ENCODE peak calls at places on chromosomes 2 and 18, in ten cellular contexts. One of them, this sample, is unnamed.
A peak's percentile ranks its signal among the peaks of the same experiment; 100 is the strongest.

GRCh38 chr2:48266698-48267097 is 263.3 kb upstream of the STON1 start:
- ATAC-seq in heart left ventricle: no peak
- ATAC-seq in A549: no peak
- ATAC-seq in upper lobe of left lung: no peak
- ATAC-seq in GM12878: no peak
- ATAC-seq in right lobe of liver: no peak
- ATAC-seq in IMR-90: no peak
- ATAC-seq in K562: no peak
- ATAC-seq in gastrocnemius medialis: no peak
- ATAC-seq in HCT116: no peak
- ATAC-seq in this sample: no peak

GRCh38 chr18:3152294-3152693 is 67.5 kb downstream of the MYOM1 start:
- ATAC-seq in heart left ventricle: peak; percentile 27
- ATAC-seq in A549: no peak
- ATAC-seq in upper lobe of left lung: no peak
- ATAC-seq in GM12878: peak; percentile 6
- ATAC-seq in right lobe of liver: no peak
- ATAC-seq in IMR-90: no peak
- ATAC-seq in K562: no peak
- ATAC-seq in gastrocnemius medialis: no peak
- ATAC-seq in HCT116: no peak
- ATAC-seq in this sample: no peak

GRCh38 chr2:137387044-137387443 is 577.2 kb upstream of the HNMT start:
- ATAC-seq in heart left ventricle: no peak
- ATAC-seq in A549: no peak
- ATAC-seq in upper lobe of left lung: no peak
- ATAC-seq in GM12878: no peak
- ATAC-seq in right lobe of liver: no peak
- ATAC-seq in IMR-90: no peak
- ATAC-seq in K562: no peak
- ATAC-seq in gastrocnemius medialis: no peak
- ATAC-seq in HCT116: no peak
- ATAC-seq in this sample: no peak

GRCh38 chr2:14306268-14306950 is 326.1 kb upstream of the LRATD1 start:
- ATAC-seq in heart left ventricle: no peak
- ATAC-seq in A549: no peak
- ATAC-seq in upper lobe of left lung: no peak
- ATAC-seq in GM12878: peak; percentile 86
- ATAC-seq in right lobe of liver: peak; percentile 35
- ATAC-seq in IMR-90: no peak
- ATAC-seq in K562: no peak
- ATAC-seq in gastrocnemius medialis: no peak
- ATAC-seq in HCT116: no peak
- ATAC-seq in this sample: no peak

GRCh38 chr18:22332590-22332989 is 85.1 kb downstream of the CTAGE1 start:
- ATAC-seq in heart left ventricle: no peak
- ATAC-seq in A549: peak; percentile 69
- ATAC-seq in upper lobe of left lung: no peak
- ATAC-seq in GM12878: peak; percentile 48
- ATAC-seq in right lobe of liver: no peak
- ATAC-seq in IMR-90: no peak
- ATAC-seq in K562: peak; percentile 98
- ATAC-seq in gastrocnemius medialis: no peak
- ATAC-seq in HCT116: peak; percentile 88
- ATAC-seq in this sample: no peak

GRCh38 chr2:105821428-105822125 is 76.9 kb downstream of the NCK2 start:
- ATAC-seq in heart left ventricle: no peak
- ATAC-seq in A549: no peak
- ATAC-seq in upper lobe of left lung: no peak
- ATAC-seq in GM12878: peak; percentile 50
- ATAC-seq in right lobe of liver: peak; percentile 70
- ATAC-seq in IMR-90: no peak
- ATAC-seq in K562: no peak
- ATAC-seq in gastrocnemius medialis: no peak
- ATAC-seq in HCT116: no peak
- ATAC-seq in this sample: no peak

GRCh38 chr18:72107647-72108046 is 436.5 kb downstream of the CBLN2 start:
- ATAC-seq in heart left ventricle: no peak
- ATAC-seq in A549: peak; percentile 75
- ATAC-seq in upper lobe of left lung: no peak
- ATAC-seq in GM12878: no peak
- ATAC-seq in right lobe of liver: no peak
- ATAC-seq in IMR-90: no peak
- ATAC-seq in K562: no peak
- ATAC-seq in gastrocnemius medialis: no peak
- ATAC-seq in HCT116: no peak
- ATAC-seq in this sample: no peak

GRCh38 chr18:38747153-38747552 is 1181.6 kb upstream of the CELF4 start:
- ATAC-seq in heart left ventricle: no peak
- ATAC-seq in A549: no peak
- ATAC-seq in upper lobe of left lung: no peak
- ATAC-seq in GM12878: peak; percentile 83
- ATAC-seq in right lobe of liver: no peak
- ATAC-seq in IMR-90: no peak
- ATAC-seq in K562: no peak
- ATAC-seq in gastrocnemius medialis: no peak
- ATAC-seq in HCT116: no peak
- ATAC-seq in this sample: no peak

GRCh38 chr18:3605562-3606443 is 155.8 kb downstream of the TGIF1 start:
- ATAC-seq in heart left ventricle: no peak
- ATAC-seq in A549: no peak
- ATAC-seq in upper lobe of left lung: peak; percentile 17
- ATAC-seq in GM12878: peak; percentile 23
- ATAC-seq in right lobe of liver: peak; percentile 47
- ATAC-seq in IMR-90: peak; percentile 1
- ATAC-seq in K562: peak; percentile 25
- ATAC-seq in gastrocnemius medialis: peak; percentile 12
- ATAC-seq in HCT116: no peak
- ATAC-seq in this sample: no peak

GRCh38 chr2:207133862-207134519 is 31.8 kb downstream of the KLF7 start:
- ATAC-seq in heart left ventricle: peak; percentile 96
- ATAC-seq in A549: peak; percentile 25
- ATAC-seq in upper lobe of left lung: peak; percentile 94
- ATAC-seq in GM12878: no peak
- ATAC-seq in right lobe of liver: peak; percentile 72
- ATAC-seq in IMR-90: peak; percentile 67
- ATAC-seq in K562: no peak
- ATAC-seq in gastrocnemius medialis: peak; percentile 87
- ATAC-seq in HCT116: no peak
- ATAC-seq in this sample: peak; percentile 96

GRCh38 chr18:48535956-48536355 is 2.9 kb upstream of the CTIF start:
- ATAC-seq in heart left ventricle: no peak
- ATAC-seq in A549: no peak
- ATAC-seq in upper lobe of left lung: no peak
- ATAC-seq in GM12878: no peak
- ATAC-seq in right lobe of liver: no peak
- ATAC-seq in IMR-90: no peak
- ATAC-seq in K562: no peak
- ATAC-seq in gastrocnemius medialis: no peak
- ATAC-seq in HCT116: no peak
- ATAC-seq in this sample: no peak

GRCh38 chr2:226906439-226906796 is 70.6 kb downstream of the RHBDD1 start:
- ATAC-seq in heart left ventricle: no peak
- ATAC-seq in A549: no peak
- ATAC-seq in upper lobe of left lung: no peak
- ATAC-seq in GM12878: peak; percentile 65
- ATAC-seq in right lobe of liver: no peak
- ATAC-seq in IMR-90: no peak
- ATAC-seq in K562: no peak
- ATAC-seq in gastrocnemius medialis: no peak
- ATAC-seq in HCT116: no peak
- ATAC-seq in this sample: no peak

GRCh38 chr2:26706616-26707473 is 14.3 kb downstream of the KCNK3 start:
- ATAC-seq in heart left ventricle: peak; percentile 56
- ATAC-seq in A549: peak; percentile 7
- ATAC-seq in upper lobe of left lung: no peak
- ATAC-seq in GM12878: no peak
- ATAC-seq in right lobe of liver: peak; percentile 43
- ATAC-seq in IMR-90: peak; percentile 35
- ATAC-seq in K562: no peak
- ATAC-seq in gastrocnemius medialis: no peak
- ATAC-seq in HCT116: no peak
- ATAC-seq in this sample: peak; percentile 35

GRCh38 chr2:15638720-15639119 is 47.1 kb downstream of the DDX1 start:
- ATAC-seq in heart left ventricle: no peak
- ATAC-seq in A549: no peak
- ATAC-seq in upper lobe of left lung: no peak
- ATAC-seq in GM12878: no peak
- ATAC-seq in right lobe of liver: no peak
- ATAC-seq in IMR-90: peak; percentile 28
- ATAC-seq in K562: no peak
- ATAC-seq in gastrocnemius medialis: no peak
- ATAC-seq in HCT116: no peak
- ATAC-seq in this sample: no peak

GRCh38 chr18:62324917-62325805 is at the start of gene TNFRSF11A:
- ATAC-seq in heart left ventricle: no peak
- ATAC-seq in A549: peak; percentile 89
- ATAC-seq in upper lobe of left lung: peak; percentile 76
- ATAC-seq in GM12878: peak; percentile 82
- ATAC-seq in right lobe of liver: peak; percentile 92
- ATAC-seq in IMR-90: peak; percentile 22
- ATAC-seq in K562: peak; percentile 95
- ATAC-seq in gastrocnemius medialis: peak; percentile 64
- ATAC-seq in HCT116: peak; percentile 94
- ATAC-seq in this sample: no peak
- TF ChIP-seq POLR2A in heart left ventricle: no peak
- TF ChIP-seq POLR2A in A549: peak; percentile 66
- TF ChIP-seq POLR2A in upper lobe of left lung: no peak
- TF ChIP-seq POLR2A in GM12878: no peak
- TF ChIP-seq POLR2A in right lobe of liver: no peak
- TF ChIP-seq POLR2A in IMR-90: no peak
- TF ChIP-seq POLR2A in K562: no peak
- TF ChIP-seq POLR2A in gastrocnemius medialis: no peak
- TF ChIP-seq POLR2A in HCT116: peak; percentile 41
- TF ChIP-seq POLR2A in this sample: no peak

GRCh38 chr18:12947355-12948054 is at the start of gene SEH1L:
- ATAC-seq in heart left ventricle: peak; percentile 98
- ATAC-seq in A549: peak; percentile 94
- ATAC-seq in upper lobe of left lung: peak; percentile 98
- ATAC-seq in GM12878: peak; percentile 92
- ATAC-seq in right lobe of liver: peak; percentile 98
- ATAC-seq in IMR-90: peak; percentile 93
- ATAC-seq in K562: peak; percentile 91
- ATAC-seq in gastrocnemius medialis: peak; percentile 84
- ATAC-seq in HCT116: peak; percentile 89
- ATAC-seq in this sample: peak; percentile 95
- TF ChIP-seq POLR2A in heart left ventricle: no peak
- TF ChIP-seq POLR2A in A549: peak; percentile 54
- TF ChIP-seq POLR2A in upper lobe of left lung: no peak
- TF ChIP-seq POLR2A in GM12878: peak; percentile 7
- TF ChIP-seq POLR2A in right lobe of liver: peak; percentile 72
- TF ChIP-seq POLR2A in IMR-90: peak; percentile 34
- TF ChIP-seq POLR2A in K562: peak; percentile 88
- TF ChIP-seq POLR2A in gastrocnemius medialis: no peak
- TF ChIP-seq POLR2A in HCT116: peak; percentile 78
- TF ChIP-seq POLR2A in this sample: peak; percentile 18

DNA sequence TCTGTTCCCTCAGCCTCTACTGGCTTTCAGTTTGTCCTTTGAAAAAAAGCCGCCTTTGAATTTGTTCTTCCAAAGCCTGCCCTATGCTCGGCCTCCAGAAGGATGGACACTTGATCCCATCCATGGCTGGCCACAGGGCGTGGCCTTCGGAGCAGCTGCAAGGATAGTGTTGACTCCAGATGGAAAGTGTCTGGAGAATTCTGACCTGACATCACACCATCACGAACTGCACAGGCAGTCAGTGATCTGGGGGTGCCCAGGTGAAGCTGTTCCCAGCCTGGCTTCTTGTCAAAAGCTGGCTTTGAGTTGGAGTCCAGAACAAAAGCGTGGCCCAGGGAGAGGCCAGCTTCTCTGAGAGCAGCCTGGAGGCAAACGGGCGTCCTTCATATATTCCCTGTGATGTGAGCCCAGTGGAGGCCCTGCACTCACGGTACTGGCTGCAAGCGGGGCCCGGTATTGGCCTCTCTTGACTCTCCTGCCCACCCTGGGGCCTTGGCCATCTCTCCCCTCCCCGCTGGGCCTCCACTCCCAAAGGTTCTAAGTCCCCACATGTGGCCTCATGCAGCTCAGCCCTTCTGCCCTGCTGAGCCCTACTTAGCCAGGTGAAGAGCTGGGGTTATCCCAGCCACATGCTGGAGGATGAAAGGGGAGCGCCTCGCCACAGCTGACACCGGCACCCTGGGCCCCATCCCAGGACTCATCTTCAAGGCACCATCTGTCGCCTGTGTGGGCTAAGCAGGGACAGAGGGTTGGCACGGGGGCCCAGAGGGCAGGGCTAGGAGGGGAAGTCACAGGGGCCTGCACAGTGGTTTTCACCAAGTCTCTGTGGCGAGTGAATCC is 20.4 kb upstream of the ATOH8 start:
- ATAC-seq in heart left ventricle: no peak
- ATAC-seq in A549: no peak
- ATAC-seq in upper lobe of left lung: peak; percentile 7
- ATAC-seq in GM12878: no peak
- ATAC-seq in right lobe of liver: no peak
- ATAC-seq in IMR-90: no peak
- ATAC-seq in K562: no peak
- ATAC-seq in gastrocnemius medialis: peak; percentile 60
- ATAC-seq in HCT116: no peak
- ATAC-seq in this sample: no peak
- TF ChIP-seq POLR2A in heart left ventricle: no peak
- TF ChIP-seq POLR2A in A549: no peak
- TF ChIP-seq POLR2A in upper lobe of left lung: no peak
- TF ChIP-seq POLR2A in GM12878: no peak
- TF ChIP-seq POLR2A in right lobe of liver: no peak
- TF ChIP-seq POLR2A in IMR-90: no peak
- TF ChIP-seq POLR2A in K562: no peak
- TF ChIP-seq POLR2A in gastrocnemius medialis: peak; percentile 57
- TF ChIP-seq POLR2A in HCT116: no peak
- TF ChIP-seq POLR2A in this sample: no peak

DNA sequence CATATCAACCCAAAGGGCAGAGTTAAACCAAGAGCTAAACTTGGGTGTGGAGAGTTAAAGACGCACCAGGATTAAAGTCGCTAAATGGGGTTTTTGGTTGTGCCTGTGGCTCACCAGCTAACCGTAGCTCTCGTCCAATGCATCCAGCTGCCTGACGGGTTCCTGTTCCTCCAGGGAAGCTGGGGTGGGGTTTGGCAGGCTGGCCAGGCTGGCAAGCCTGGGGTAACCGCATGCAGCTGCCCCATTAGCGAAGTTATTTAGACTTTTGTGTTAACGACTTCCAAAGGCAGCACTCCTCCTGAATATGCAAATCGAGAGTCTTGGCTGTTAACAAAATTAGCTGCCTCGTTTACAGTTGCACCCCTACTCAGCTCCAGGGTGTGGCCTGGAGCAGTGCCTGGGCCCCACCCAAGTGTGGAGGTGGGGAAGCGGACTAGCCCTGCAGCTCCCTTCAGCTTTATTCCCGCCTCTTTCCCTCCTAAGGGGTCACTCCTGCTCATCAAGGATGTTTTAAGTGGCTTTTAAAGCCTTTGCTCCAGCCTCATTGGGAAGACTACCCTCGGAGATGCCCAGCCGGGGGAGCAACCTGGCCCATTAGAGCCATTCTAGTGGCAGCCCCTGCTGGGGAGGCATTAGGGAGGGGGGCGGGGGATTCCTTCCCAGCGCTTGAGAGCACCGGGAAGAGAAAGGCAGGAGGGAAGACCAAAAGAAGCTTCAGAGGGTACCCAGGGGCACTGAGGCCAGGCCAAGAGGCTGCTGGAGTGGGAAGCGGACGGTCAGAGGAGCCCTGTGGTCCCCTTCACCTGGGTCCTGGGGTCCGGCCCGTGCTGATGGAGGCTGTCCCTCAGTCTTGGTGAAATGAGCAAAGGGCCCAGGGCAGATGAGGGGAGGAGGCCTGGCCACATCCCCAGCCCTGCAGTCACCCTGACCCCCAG is 204.1 kb downstream of the CELF4 start:
- ATAC-seq in heart left ventricle: no peak
- ATAC-seq in A549: no peak
- ATAC-seq in upper lobe of left lung: no peak
- ATAC-seq in GM12878: no peak
- ATAC-seq in right lobe of liver: peak; percentile 12
- ATAC-seq in IMR-90: no peak
- ATAC-seq in K562: no peak
- ATAC-seq in gastrocnemius medialis: no peak
- ATAC-seq in HCT116: no peak
- ATAC-seq in this sample: no peak
- TF ChIP-seq POLR2A in heart left ventricle: no peak
- TF ChIP-seq POLR2A in A549: no peak
- TF ChIP-seq POLR2A in upper lobe of left lung: no peak
- TF ChIP-seq POLR2A in GM12878: no peak
- TF ChIP-seq POLR2A in right lobe of liver: no peak
- TF ChIP-seq POLR2A in IMR-90: no peak
- TF ChIP-seq POLR2A in K562: no peak
- TF ChIP-seq POLR2A in gastrocnemius medialis: no peak
- TF ChIP-seq POLR2A in HCT116: no peak
- TF ChIP-seq POLR2A in this sample: no peak

This sample was measured in gastroesophageal sphincter.